ENCODE peak calls at places on chromosome 9, in five cellular contexts. One of them, this sample, is unnamed.

GRCh38 chr9:127540664-127541041 is 71.4 kb upstream of the STXBP1 start:
- DNase-seq in NCI-H1105 treated with DMSO at 0.1 percent for 48 hours: no peak
- DNase-seq in right cardiac atrium: peak; percentile 62
- DNase-seq in AG04449: no peak
- DNase-seq in PC-9: peak; percentile 53
- DNase-seq in this sample: no peak

GRCh38 chr9:4371108-4371507 is 71.2 kb upstream of the GLIS3 start:
- DNase-seq in NCI-H1105 treated with DMSO at 0.1 percent for 48 hours: no peak
- DNase-seq in right cardiac atrium: no peak
- DNase-seq in AG04449: peak; percentile 86
- DNase-seq in PC-9: no peak
- DNase-seq in this sample: no peak

GRCh38 chr9:95461448-95462381 is 55.1 kb downstream of the PTCH1 start:
- DNase-seq in NCI-H1105 treated with DMSO at 0.1 percent for 48 hours: no peak
- DNase-seq in right cardiac atrium: no peak
- DNase-seq in AG04449: no peak
- DNase-seq in PC-9: no peak
- DNase-seq in this sample: no peak

GRCh38 chr9:35827486-35827885 is 1.0 kb downstream of the FAM221B start:
- DNase-seq in NCI-H1105 treated with DMSO at 0.1 percent for 48 hours: no peak
- DNase-seq in right cardiac atrium: no peak
- DNase-seq in AG04449: no peak
- DNase-seq in PC-9: no peak
- DNase-seq in this sample: no peak

GRCh38 chr9:89661956-89662717 is 57.3 kb downstream of the GADD45G start:
- DNase-seq in NCI-H1105 treated with DMSO at 0.1 percent for 48 hours: peak; percentile 96
- DNase-seq in right cardiac atrium: peak; percentile 99
- DNase-seq in AG04449: peak; percentile 37
- DNase-seq in PC-9: no peak
- DNase-seq in this sample: peak; percentile 98

GRCh38 chr9:94875300-94876063 is 149.0 kb downstream of the AOPEP start:
- DNase-seq in NCI-H1105 treated with DMSO at 0.1 percent for 48 hours: no peak
- DNase-seq in right cardiac atrium: no peak
- DNase-seq in AG04449: no peak
- DNase-seq in PC-9: no peak
- DNase-seq in this sample: no peak

GRCh38 chr9:126386088-126386487 is 59.5 kb downstream of the MVB12B start:
- DNase-seq in NCI-H1105 treated with DMSO at 0.1 percent for 48 hours: no peak
- DNase-seq in right cardiac atrium: no peak
- DNase-seq in AG04449: no peak
- DNase-seq in PC-9: no peak
- DNase-seq in this sample: no peak

GRCh38 chr9:127707766-127708165 is 978 bp downstream of the CFAP157 start:
- DNase-seq in NCI-H1105 treated with DMSO at 0.1 percent for 48 hours: no peak
- DNase-seq in right cardiac atrium: no peak
- DNase-seq in AG04449: no peak
- DNase-seq in PC-9: no peak
- DNase-seq in this sample: no peak

GRCh38 chr9:133057006-133057405 is 4.8 kb upstream of the CEL start:
- DNase-seq in NCI-H1105 treated with DMSO at 0.1 percent for 48 hours: no peak
- DNase-seq in right cardiac atrium: no peak
- DNase-seq in AG04449: no peak
- DNase-seq in PC-9: no peak
- DNase-seq in this sample: no peak

GRCh38 chr9:92718086-92719001 is 46.3 kb downstream of the BICD2 start:
- DNase-seq in NCI-H1105 treated with DMSO at 0.1 percent for 48 hours: no peak
- DNase-seq in right cardiac atrium: no peak
- DNase-seq in AG04449: no peak
- DNase-seq in PC-9: no peak
- DNase-seq in this sample: no peak